ENCODE peak calls at places on chromosomes 2 and 18, in eight cellular contexts. One of them, this sample, is unnamed. For H3K4me1, the result is how much of the 10 kb centered on the place peaks cover.

GRCh38 chr2:107111623-107112022 is 225.7 kb upstream of the ST6GAL2 start:
- DNase-seq in cardiac muscle cell: no peak
- DNase-seq in lung: no peak
- DNase-seq in CD8-positive, alpha-beta memory T cell: no peak
- DNase-seq in left ventricle myocardium inferior: no peak
- DNase-seq in GM23248: no peak
- DNase-seq in fibroblast of lung: no peak
- DNase-seq in GM23338: no peak
- DNase-seq in this sample: no peak

GRCh38 chr2:45176399-45176798 is 167.1 kb upstream of the SIX2 start:
- DNase-seq in GM23248: peak
- DNase-seq in left ventricle myocardium inferior: no peak
- DNase-seq in cardiac muscle cell: no peak
- DNase-seq in CD8-positive, alpha-beta memory T cell: no peak
- DNase-seq in GM23338: no peak
- DNase-seq in fibroblast of lung: peak
- DNase-seq in lung: no peak
- DNase-seq in this sample: no peak

GRCh38 chr2:65877331-65877791 is 445.0 kb upstream of the SPRED2 start:
- DNase-seq in GM23338: no peak
- DNase-seq in left ventricle myocardium inferior: no peak
- DNase-seq in fibroblast of lung: no peak
- DNase-seq in lung: no peak
- DNase-seq in CD8-positive, alpha-beta memory T cell: no peak
- DNase-seq in cardiac muscle cell: no peak
- DNase-seq in GM23248: no peak
- DNase-seq in this sample: no peak

GRCh38 chr2:199739413-199740110 is 111.4 kb downstream of the FTCDNL1 start:
- DNase-seq in CD8-positive, alpha-beta memory T cell: peak
- DNase-seq in left ventricle myocardium inferior: peak
- DNase-seq in cardiac muscle cell: peak
- DNase-seq in GM23248: peak
- DNase-seq in lung: peak
- DNase-seq in fibroblast of lung: peak
- DNase-seq in GM23338: peak
- DNase-seq in this sample: peak

GRCh38 chr2:148603562-148603920 is 41.0 kb upstream of the EPC2 start:
- DNase-seq in lung: no peak
- DNase-seq in fibroblast of lung: no peak
- DNase-seq in left ventricle myocardium inferior: no peak
- DNase-seq in GM23248: no peak
- DNase-seq in CD8-positive, alpha-beta memory T cell: no peak
- DNase-seq in GM23338: no peak
- DNase-seq in cardiac muscle cell: no peak
- DNase-seq in this sample: no peak

GRCh38 chr2:117212562-117212961 is 601.9 kb upstream of the DDX18 start:
- DNase-seq in left ventricle myocardium inferior: no peak
- DNase-seq in lung: no peak
- DNase-seq in CD8-positive, alpha-beta memory T cell: no peak
- DNase-seq in fibroblast of lung: no peak
- DNase-seq in GM23248: no peak
- DNase-seq in GM23338: no peak
- DNase-seq in cardiac muscle cell: no peak
- DNase-seq in this sample: no peak

GRCh38 chr2:105773568-105773967 is 28.9 kb downstream of the NCK2 start:
- DNase-seq in GM23338: no peak
- DNase-seq in GM23248: no peak
- DNase-seq in CD8-positive, alpha-beta memory T cell: no peak
- DNase-seq in lung: no peak
- DNase-seq in left ventricle myocardium inferior: no peak
- DNase-seq in fibroblast of lung: peak
- DNase-seq in cardiac muscle cell: no peak
- DNase-seq in this sample: no peak

GRCh38 chr18:1062592-1062991 is 157.9 kb downstream of the ADCYAP1 start:
- DNase-seq in CD8-positive, alpha-beta memory T cell: no peak
- DNase-seq in cardiac muscle cell: peak
- DNase-seq in lung: no peak
- DNase-seq in GM23248: peak
- DNase-seq in left ventricle myocardium inferior: no peak
- DNase-seq in GM23338: peak
- DNase-seq in fibroblast of lung: no peak
- DNase-seq in this sample: no peak

GRCh38 chr18:42413870-42414269 is 458.8 kb downstream of the PIK3C3 start:
- DNase-seq in left ventricle myocardium inferior: no peak
- DNase-seq in CD8-positive, alpha-beta memory T cell: no peak
- DNase-seq in GM23248: peak
- DNase-seq in cardiac muscle cell: peak
- DNase-seq in lung: no peak
- DNase-seq in GM23338: no peak
- DNase-seq in fibroblast of lung: peak
- DNase-seq in this sample: no peak
- H3K4me3 ChIP-seq in left ventricle myocardium inferior: no peak
- H3K4me3 ChIP-seq in CD8-positive, alpha-beta memory T cell: no peak
- H3K4me3 ChIP-seq in GM23248: no peak
- H3K4me3 ChIP-seq in cardiac muscle cell: no peak
- H3K4me3 ChIP-seq in lung: no peak
- H3K4me3 ChIP-seq in GM23338: no peak
- H3K4me3 ChIP-seq in fibroblast of lung: no peak
- H3K4me3 ChIP-seq in this sample: no peak

GRCh38 chr18:63263444-63263843 is 56.1 kb downstream of the BCL2 start:
- DNase-seq in fibroblast of lung: no peak
- DNase-seq in cardiac muscle cell: no peak
- DNase-seq in left ventricle myocardium inferior: no peak
- DNase-seq in GM23248: no peak
- DNase-seq in lung: no peak
- DNase-seq in GM23338: no peak
- DNase-seq in CD8-positive, alpha-beta memory T cell: no peak
- DNase-seq in this sample: no peak

GRCh38 chr18:63264871-63265270 is 54.7 kb downstream of the BCL2 start:
- DNase-seq in CD8-positive, alpha-beta memory T cell: no peak
- DNase-seq in GM23338: no peak
- DNase-seq in GM23248: no peak
- DNase-seq in lung: peak
- DNase-seq in fibroblast of lung: no peak
- DNase-seq in cardiac muscle cell: no peak
- DNase-seq in left ventricle myocardium inferior: no peak
- DNase-seq in this sample: no peak

GRCh38 chr18:63260075-63260754 is 59.4 kb downstream of the BCL2 start:
- DNase-seq in left ventricle myocardium inferior: no peak
- DNase-seq in GM23338: no peak
- DNase-seq in lung: no peak
- DNase-seq in CD8-positive, alpha-beta memory T cell: no peak
- DNase-seq in fibroblast of lung: no peak
- DNase-seq in cardiac muscle cell: no peak
- DNase-seq in GM23248: no peak
- DNase-seq in this sample: no peak

GRCh38 chr18:63261029-63261428 is 58.5 kb downstream of the BCL2 start:
- DNase-seq in lung: no peak
- DNase-seq in left ventricle myocardium inferior: no peak
- DNase-seq in GM23338: no peak
- DNase-seq in CD8-positive, alpha-beta memory T cell: no peak
- DNase-seq in GM23248: no peak
- DNase-seq in fibroblast of lung: no peak
- DNase-seq in cardiac muscle cell: no peak
- DNase-seq in this sample: no peak

GRCh38 chr18:63262369-63263335 is 56.9 kb downstream of the BCL2 start:
- DNase-seq in lung: no peak
- DNase-seq in GM23338: no peak
- DNase-seq in left ventricle myocardium inferior: no peak
- DNase-seq in GM23248: no peak
- DNase-seq in CD8-positive, alpha-beta memory T cell: no peak
- DNase-seq in cardiac muscle cell: no peak
- DNase-seq in fibroblast of lung: no peak
- DNase-seq in this sample: peak
- H3K27ac ChIP-seq in lung: no peak
- H3K27ac ChIP-seq in GM23338: no peak
- H3K27ac ChIP-seq in left ventricle myocardium inferior: peak
- H3K27ac ChIP-seq in GM23248: no peak
- H3K27ac ChIP-seq in CD8-positive, alpha-beta memory T cell: no peak
- H3K27ac ChIP-seq in cardiac muscle cell: no peak
- H3K27ac ChIP-seq in fibroblast of lung: no peak
- H3K27ac ChIP-seq in this sample: peak

DNA sequence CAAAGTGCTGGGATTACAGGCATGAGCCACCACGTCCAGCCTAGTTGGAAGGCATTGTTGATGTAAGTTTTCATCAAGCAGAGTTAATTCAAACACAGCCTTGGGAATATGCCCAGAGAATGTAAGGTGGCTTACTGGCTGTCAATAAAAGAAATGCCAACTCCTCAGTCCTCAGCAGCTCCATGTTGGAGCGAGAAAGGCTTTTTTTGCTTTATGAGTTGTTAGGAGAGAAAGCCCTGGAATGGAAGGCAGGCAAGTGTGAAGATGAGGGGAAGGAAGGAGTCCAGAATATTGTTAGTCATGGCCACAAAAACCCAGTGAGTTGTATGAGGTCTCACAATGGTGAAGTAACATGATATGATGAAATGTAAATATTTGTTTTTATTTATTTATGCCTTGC is 57.1 kb downstream of the MAP4K4 start:
- DNase-seq in GM23248: peak
- DNase-seq in GM23338: no peak
- DNase-seq in lung: no peak
- DNase-seq in left ventricle myocardium inferior: no peak
- DNase-seq in fibroblast of lung: peak
- DNase-seq in CD8-positive, alpha-beta memory T cell: no peak
- DNase-seq in cardiac muscle cell: peak
- DNase-seq in this sample: no peak
- H3K4me1 ChIP-seq in GM23248: half or more
- H3K4me1 ChIP-seq in GM23338: half or more
- H3K4me1 ChIP-seq in lung: half or more
- H3K4me1 ChIP-seq in left ventricle myocardium inferior: half or more
- H3K4me1 ChIP-seq in fibroblast of lung: under half
- H3K4me1 ChIP-seq in CD8-positive, alpha-beta memory T cell: half or more
- H3K4me1 ChIP-seq in cardiac muscle cell: half or more
- H3K4me1 ChIP-seq in this sample: half or more

GRCh38 chr2:24915796-24916195 is 4.2 kb downstream of the ADCY3 start:
- DNase-seq in GM23248: peak
- DNase-seq in fibroblast of lung: no peak
- DNase-seq in left ventricle myocardium inferior: no peak
- DNase-seq in lung: no peak
- DNase-seq in CD8-positive, alpha-beta memory T cell: no peak
- DNase-seq in cardiac muscle cell: peak
- DNase-seq in GM23338: no peak
- DNase-seq in this sample: no peak

GRCh38 chr2:24919100-24919976 is 699 bp downstream of the ADCY3 start:
- DNase-seq in lung: no peak
- DNase-seq in CD8-positive, alpha-beta memory T cell: peak
- DNase-seq in fibroblast of lung: peak
- DNase-seq in GM23248: peak
- DNase-seq in left ventricle myocardium inferior: no peak
- DNase-seq in cardiac muscle cell: peak
- DNase-seq in GM23338: peak
- DNase-seq in this sample: no peak

GRCh38 chr2:24918326-24919099 is 1.5 kb downstream of the ADCY3 start:
- DNase-seq in CD8-positive, alpha-beta memory T cell: no peak
- DNase-seq in left ventricle myocardium inferior: no peak
- DNase-seq in fibroblast of lung: no peak
- DNase-seq in GM23248: peak
- DNase-seq in cardiac muscle cell: no peak
- DNase-seq in lung: no peak
- DNase-seq in GM23338: no peak
- DNase-seq in this sample: no peak

GRCh38 chr2:24917086-24917485 is 3.0 kb downstream of the ADCY3 start:
- DNase-seq in lung: no peak
- DNase-seq in fibroblast of lung: peak
- DNase-seq in cardiac muscle cell: peak
- DNase-seq in GM23248: peak
- DNase-seq in left ventricle myocardium inferior: no peak
- DNase-seq in GM23338: no peak
- DNase-seq in CD8-positive, alpha-beta memory T cell: no peak
- DNase-seq in this sample: no peak

DNA sequence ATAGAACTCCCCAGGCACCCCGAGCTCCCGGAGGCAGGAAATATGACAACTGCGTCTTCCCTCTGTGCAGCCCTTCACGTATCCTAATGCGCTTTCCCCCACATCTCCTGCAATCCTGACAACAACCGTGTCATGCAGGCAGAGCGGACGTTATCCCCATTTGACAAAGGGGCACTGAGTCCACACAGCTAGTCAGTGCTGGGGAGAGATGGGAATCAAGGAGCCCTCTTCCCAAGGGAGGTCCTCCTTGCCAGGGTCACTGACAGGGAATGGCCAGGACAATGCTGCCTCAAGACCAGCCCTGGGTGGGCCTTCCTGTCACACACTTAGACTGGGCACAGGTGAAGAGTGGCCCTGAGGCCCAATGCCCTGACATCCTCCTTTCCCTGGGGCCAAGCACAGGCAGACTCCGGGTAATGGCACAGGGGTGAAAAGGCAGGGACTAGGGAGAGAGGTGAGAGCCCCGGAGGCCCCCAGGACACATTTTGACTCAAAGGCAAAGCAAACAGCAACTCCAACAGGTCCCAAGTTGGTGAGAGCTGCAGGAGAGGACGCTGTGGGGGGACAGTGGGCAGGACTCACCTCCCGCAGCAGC is 2.2 kb downstream of the ADCY3 start:
- DNase-seq in CD8-positive, alpha-beta memory T cell: no peak
- DNase-seq in fibroblast of lung: no peak
- DNase-seq in left ventricle myocardium inferior: no peak
- DNase-seq in GM23248: no peak
- DNase-seq in cardiac muscle cell: no peak
- DNase-seq in lung: no peak
- DNase-seq in GM23338: no peak
- DNase-seq in this sample: no peak
- H3K4me3 ChIP-seq in CD8-positive, alpha-beta memory T cell: no peak
- H3K4me3 ChIP-seq in fibroblast of lung: no peak
- H3K4me3 ChIP-seq in left ventricle myocardium inferior: peak
- H3K4me3 ChIP-seq in GM23248: no peak
- H3K4me3 ChIP-seq in cardiac muscle cell: no peak
- H3K4me3 ChIP-seq in lung: peak
- H3K4me3 ChIP-seq in GM23338: no peak
- H3K4me3 ChIP-seq in this sample: peak

DNA sequence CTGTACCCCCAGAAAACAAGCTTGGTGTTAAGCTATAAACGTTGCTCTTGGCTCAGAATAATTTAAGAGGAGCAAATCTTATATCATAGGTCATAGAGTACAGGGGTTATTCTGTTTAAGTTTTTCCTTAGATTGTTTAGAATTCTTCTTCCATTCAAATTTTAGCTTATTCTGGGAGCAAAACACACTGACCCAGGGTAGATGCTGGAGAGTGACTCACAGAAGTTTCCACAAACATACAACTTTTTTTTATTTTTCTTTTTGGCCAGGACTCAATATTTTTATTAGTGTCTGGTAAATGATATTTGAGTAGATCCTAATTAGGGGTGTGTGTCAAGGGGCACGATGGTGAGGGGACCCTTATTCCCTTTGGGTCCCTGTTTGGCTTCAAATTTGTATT is 71.5 kb upstream of the PSME4 start:
- DNase-seq in fibroblast of lung: peak
- DNase-seq in GM23248: peak
- DNase-seq in left ventricle myocardium inferior: no peak
- DNase-seq in GM23338: no peak
- DNase-seq in lung: no peak
- DNase-seq in CD8-positive, alpha-beta memory T cell: no peak
- DNase-seq in cardiac muscle cell: no peak
- DNase-seq in this sample: no peak
- H3K27ac ChIP-seq in fibroblast of lung: no peak
- H3K27ac ChIP-seq in GM23248: no peak
- H3K27ac ChIP-seq in left ventricle myocardium inferior: peak
- H3K27ac ChIP-seq in GM23338: no peak
- H3K27ac ChIP-seq in lung: peak
- H3K27ac ChIP-seq in CD8-positive, alpha-beta memory T cell: no peak
- H3K27ac ChIP-seq in cardiac muscle cell: no peak
- H3K27ac ChIP-seq in this sample: peak